ENCODE peak calls at places on chromosomes 2 and 18, in four cellular contexts. One of them, this sample, is unnamed.
A peak's percentile ranks its signal among the peaks of the same experiment; 100 is the strongest.

GRCh38 chr2:68971591-68972231 is 2.7 kb upstream of the GKN1 start:
- DNase-seq in HepG2: no peak
- DNase-seq in GM12878: no peak
- DNase-seq in K562: no peak
- DNase-seq in this sample: no peak

GRCh38 chr2:18404708-18405107 is 155.7 kb downstream of the RDH14 start:
- DNase-seq in HepG2: peak; percentile 32
- DNase-seq in GM12878: no peak
- DNase-seq in K562: peak; percentile 21
- DNase-seq in this sample: peak; percentile 18

GRCh38 chr2:105387225-105387624 is 11.6 kb downstream of the FHL2 start:
- DNase-seq in HepG2: no peak
- DNase-seq in GM12878: no peak
- DNase-seq in K562: no peak
- DNase-seq in this sample: no peak

GRCh38 chr18:79339094-79339908 is 56.4 kb upstream of the NFATC1 start:
- DNase-seq in HepG2: no peak
- DNase-seq in GM12878: no peak
- DNase-seq in K562: no peak
- DNase-seq in this sample: no peak

GRCh38 chr2:232328516-232329460 is 49.8 kb upstream of the ALPP start:
- DNase-seq in HepG2: no peak
- DNase-seq in GM12878: no peak
- DNase-seq in K562: no peak
- DNase-seq in this sample: no peak

GRCh38 chr18:73060666-73061270 is 193.0 kb upstream of the NETO1 start:
- DNase-seq in HepG2: no peak
- DNase-seq in GM12878: no peak
- DNase-seq in K562: no peak
- DNase-seq in this sample: no peak

GRCh38 chr2:3432693-3433338 is 53.3 kb downstream of the TRAPPC12 start:
- DNase-seq in HepG2: no peak
- DNase-seq in GM12878: no peak
- DNase-seq in K562: no peak
- DNase-seq in this sample: no peak

GRCh38 chr2:160940271-160940670 is 220.0 kb upstream of the TANK start:
- DNase-seq in HepG2: no peak
- DNase-seq in GM12878: no peak
- DNase-seq in K562: no peak
- DNase-seq in this sample: no peak

GRCh38 chr2:24461685-24462084 is 29.4 kb upstream of the NCOA1 start:
- DNase-seq in HepG2: no peak
- DNase-seq in GM12878: no peak
- DNase-seq in K562: peak; percentile 88
- DNase-seq in this sample: no peak

GRCh38 chr2:98771771-98772521 is 41.0 kb upstream of the MGAT4A start:
- DNase-seq in HepG2: no peak
- DNase-seq in GM12878: no peak
- DNase-seq in K562: no peak
- DNase-seq in this sample: no peak

GRCh38 chr2:73307720-73308119 is 14.4 kb upstream of the EGR4 start:
- DNase-seq in HepG2: no peak
- DNase-seq in GM12878: no peak
- DNase-seq in K562: no peak
- DNase-seq in this sample: no peak

GRCh38 chr2:232385660-232386489 is 7.3 kb downstream of the ALPP start:
- DNase-seq in HepG2: no peak
- DNase-seq in GM12878: no peak
- DNase-seq in K562: no peak
- DNase-seq in this sample: no peak

GRCh38 chr2:229098810-229099209 is 172.3 kb downstream of the PID1 start:
- DNase-seq in HepG2: no peak
- DNase-seq in GM12878: no peak
- DNase-seq in K562: no peak
- DNase-seq in this sample: no peak

GRCh38 chr2:81551040-81551634 is 1246.6 kb upstream of the LRRTM1 start:
- DNase-seq in HepG2: no peak
- DNase-seq in GM12878: no peak
- DNase-seq in K562: no peak
- DNase-seq in this sample: no peak

GRCh38 chr2:150011336-150011735 is 423.8 kb upstream of the MMADHC start:
- DNase-seq in HepG2: no peak
- DNase-seq in GM12878: no peak
- DNase-seq in K562: no peak
- DNase-seq in this sample: no peak

GRCh38 chr2:110099471-110100225 is 16.0 kb downstream of the MALL start:
- DNase-seq in HepG2: no peak
- DNase-seq in GM12878: no peak
- DNase-seq in K562: no peak
- DNase-seq in this sample: no peak

GRCh38 chr2:25373269-25373981 is 31.7 kb upstream of the DNMT3A start:
- DNase-seq in HepG2: no peak
- DNase-seq in GM12878: no peak
- DNase-seq in K562: no peak
- DNase-seq in this sample: no peak

GRCh38 chr2:73494031-73494430 is 108.4 kb downstream of the ALMS1 start:
- DNase-seq in HepG2: peak; percentile 59
- DNase-seq in GM12878: no peak
- DNase-seq in K562: no peak
- DNase-seq in this sample: no peak

GRCh38 chr18:27956001-27956400 is 220.9 kb downstream of the CDH2 start:
- DNase-seq in HepG2: no peak
- DNase-seq in GM12878: no peak
- DNase-seq in K562: no peak
- DNase-seq in this sample: no peak

GRCh38 chr18:8525692-8526091 is 83.5 kb upstream of the RAB12 start:
- DNase-seq in HepG2: peak; percentile 8
- DNase-seq in GM12878: no peak
- DNase-seq in K562: peak; percentile 30
- DNase-seq in this sample: peak; percentile 15

GRCh38 chr2:218482651-218483050 is 63.7 kb downstream of the VIL1 start:
- DNase-seq in HepG2: no peak
- DNase-seq in GM12878: no peak
- DNase-seq in K562: no peak
- DNase-seq in this sample: no peak

GRCh38 chr2:235670974-235671787 is 177.3 kb downstream of the AGAP1 start:
- DNase-seq in HepG2: no peak
- DNase-seq in GM12878: no peak
- DNase-seq in K562: no peak
- DNase-seq in this sample: no peak

GRCh38 chr18:3877678-3878077 is 427.7 kb downstream of the TGIF1 start:
- DNase-seq in HepG2: no peak
- DNase-seq in GM12878: no peak
- DNase-seq in K562: no peak
- DNase-seq in this sample: no peak

GRCh38 chr2:201430839-201431238 is 20.4 kb downstream of the TRAK2 start:
- DNase-seq in HepG2: no peak
- DNase-seq in GM12878: no peak
- DNase-seq in K562: no peak
- DNase-seq in this sample: no peak

GRCh38 chr2:49080681-49081080 is 73.6 kb downstream of the FSHR start:
- DNase-seq in HepG2: no peak
- DNase-seq in GM12878: no peak
- DNase-seq in K562: no peak
- DNase-seq in this sample: no peak

GRCh38 chr2:444937-445884 is 157.3 kb upstream of the ALKAL2 start:
- DNase-seq in HepG2: no peak
- DNase-seq in GM12878: no peak
- DNase-seq in K562: no peak
- DNase-seq in this sample: no peak

GRCh38 chr2:44638649-44639048 is 276.9 kb downstream of the CAMKMT start:
- DNase-seq in HepG2: no peak
- DNase-seq in GM12878: no peak
- DNase-seq in K562: no peak
- DNase-seq in this sample: no peak

GRCh38 chr2:181203916-181204315 is 223.5 kb downstream of the UBE2E3 start:
- DNase-seq in HepG2: no peak
- DNase-seq in GM12878: no peak
- DNase-seq in K562: no peak
- DNase-seq in this sample: no peak

GRCh38 chr2:142423603-142424002 is 292.8 kb upstream of the LRP1B start:
- DNase-seq in HepG2: no peak
- DNase-seq in GM12878: no peak
- DNase-seq in K562: no peak
- DNase-seq in this sample: no peak

GRCh38 chr18:74278983-74279382 is 12.8 kb downstream of the CYB5A start:
- DNase-seq in HepG2: no peak
- DNase-seq in GM12878: no peak
- DNase-seq in K562: no peak
- DNase-seq in this sample: no peak

GRCh38 chr2:120600786-120601185 is 134.9 kb upstream of the GLI2 start:
- DNase-seq in HepG2: no peak
- DNase-seq in GM12878: no peak
- DNase-seq in K562: no peak
- DNase-seq in this sample: no peak

GRCh38 chr2:33521791-33522281 is 45.4 kb downstream of the RASGRP3 start:
- DNase-seq in HepG2: no peak
- DNase-seq in GM12878: no peak
- DNase-seq in K562: no peak
- DNase-seq in this sample: no peak

GRCh38 chr18:75070625-75071483 is 138.1 kb downstream of the PTGR3 start:
- DNase-seq in HepG2: peak; percentile 74
- DNase-seq in GM12878: peak; percentile 37
- DNase-seq in K562: peak; percentile 16
- DNase-seq in this sample: no peak

GRCh38 chr2:10709290-10709939 is 12.0 kb upstream of the ATP6V1C2 start:
- DNase-seq in HepG2: peak; percentile 51
- DNase-seq in GM12878: no peak
- DNase-seq in K562: no peak
- DNase-seq in this sample: peak; percentile 71

GRCh38 chr2:15912203-15912602 is 28.1 kb upstream of the MYCN start:
- DNase-seq in HepG2: no peak
- DNase-seq in GM12878: no peak
- DNase-seq in K562: no peak
- DNase-seq in this sample: no peak

GRCh38 chr18:79785831-79786230 is 11.9 kb upstream of the KCNG2 start:
- DNase-seq in HepG2: no peak
- DNase-seq in GM12878: no peak
- DNase-seq in K562: no peak
- DNase-seq in this sample: no peak

GRCh38 chr2:45182667-45183620 is 173.7 kb upstream of the SIX2 start:
- DNase-seq in HepG2: no peak
- DNase-seq in GM12878: no peak
- DNase-seq in K562: no peak
- DNase-seq in this sample: no peak

DNA sequence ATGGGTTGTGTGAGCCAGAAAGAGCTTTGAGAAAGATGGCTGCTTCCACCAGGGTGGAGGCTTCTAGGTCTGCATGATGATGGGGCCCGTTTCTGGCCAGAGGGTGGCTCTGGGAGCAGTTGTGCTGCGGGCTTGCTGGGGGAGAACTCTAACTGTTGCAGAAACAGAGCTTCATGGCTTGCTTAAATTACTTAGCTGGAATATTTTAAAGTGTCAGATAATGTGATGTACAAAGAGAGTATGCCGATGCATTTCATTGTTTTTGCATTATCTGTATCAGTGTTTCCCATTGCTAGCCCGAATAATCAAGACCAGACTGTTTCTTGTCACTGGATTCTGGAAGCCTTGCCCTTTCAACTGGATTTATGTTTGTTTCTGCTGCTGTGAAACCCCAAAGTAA is 6.3 kb upstream of the DRC1 start:
- DNase-seq in HepG2: no peak
- DNase-seq in GM12878: no peak
- DNase-seq in K562: peak; percentile 37
- DNase-seq in this sample: no peak
- TF ChIP-seq TARDBP in HepG2: no peak
- TF ChIP-seq TARDBP in GM12878: no peak
- TF ChIP-seq TARDBP in K562: no peak
- TF ChIP-seq TARDBP in this sample: no peak

GRCh38 chr2:187294043-187294442 is 154.0 kb downstream of the CALCRL start:
- DNase-seq in HepG2: no peak
- DNase-seq in GM12878: no peak
- DNase-seq in K562: no peak
- DNase-seq in this sample: no peak
- TF ChIP-seq TARDBP in HepG2: no peak
- TF ChIP-seq TARDBP in GM12878: no peak
- TF ChIP-seq TARDBP in K562: no peak
- TF ChIP-seq TARDBP in this sample: no peak

DNA sequence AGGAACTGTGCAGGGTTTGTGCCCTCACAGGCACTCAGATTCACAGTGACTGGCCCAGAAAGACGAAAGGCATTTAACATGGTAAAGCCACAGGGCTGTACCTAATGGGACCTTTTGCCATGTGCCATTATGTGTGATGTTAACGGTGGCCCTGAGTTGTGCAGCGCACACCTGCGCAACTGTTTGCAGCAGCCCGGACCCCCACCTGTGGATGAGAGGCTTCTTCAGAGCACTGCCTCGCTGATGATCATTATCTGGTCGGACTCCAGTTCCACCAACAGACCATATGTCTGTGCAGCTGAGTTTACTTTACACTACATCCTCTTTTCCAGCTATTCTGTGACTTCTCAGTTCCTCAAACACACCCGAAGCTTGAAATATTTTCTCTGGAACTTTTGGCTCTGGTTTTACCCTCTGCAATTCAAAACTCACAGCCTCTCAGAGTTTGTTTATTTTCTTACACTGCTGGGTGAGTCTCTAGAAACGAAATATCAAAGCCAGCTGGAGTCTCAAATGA is 35.6 kb upstream of the UBE2F start:
- DNase-seq in HepG2: no peak
- DNase-seq in GM12878: no peak
- DNase-seq in K562: no peak
- DNase-seq in this sample: no peak
- TF ChIP-seq TARDBP in HepG2: no peak
- TF ChIP-seq TARDBP in GM12878: no peak
- TF ChIP-seq TARDBP in K562: no peak
- TF ChIP-seq TARDBP in this sample: no peak

GRCh38 chr18:10295751-10296150 is 158.7 kb upstream of the APCDD1 start:
- DNase-seq in HepG2: no peak
- DNase-seq in GM12878: no peak
- DNase-seq in K562: no peak
- DNase-seq in this sample: no peak

GRCh38 chr18:10289265-10289664 is 165.2 kb upstream of the APCDD1 start:
- DNase-seq in HepG2: no peak
- DNase-seq in GM12878: no peak
- DNase-seq in K562: no peak
- DNase-seq in this sample: no peak

GRCh38 chr18:10293966-10294365 is 160.5 kb upstream of the APCDD1 start:
- DNase-seq in HepG2: no peak
- DNase-seq in GM12878: no peak
- DNase-seq in K562: no peak
- DNase-seq in this sample: no peak

GRCh38 chr18:10290244-10291240 is 163.9 kb upstream of the APCDD1 start:
- DNase-seq in HepG2: no peak
- DNase-seq in GM12878: no peak
- DNase-seq in K562: no peak
- DNase-seq in this sample: no peak

DNA sequence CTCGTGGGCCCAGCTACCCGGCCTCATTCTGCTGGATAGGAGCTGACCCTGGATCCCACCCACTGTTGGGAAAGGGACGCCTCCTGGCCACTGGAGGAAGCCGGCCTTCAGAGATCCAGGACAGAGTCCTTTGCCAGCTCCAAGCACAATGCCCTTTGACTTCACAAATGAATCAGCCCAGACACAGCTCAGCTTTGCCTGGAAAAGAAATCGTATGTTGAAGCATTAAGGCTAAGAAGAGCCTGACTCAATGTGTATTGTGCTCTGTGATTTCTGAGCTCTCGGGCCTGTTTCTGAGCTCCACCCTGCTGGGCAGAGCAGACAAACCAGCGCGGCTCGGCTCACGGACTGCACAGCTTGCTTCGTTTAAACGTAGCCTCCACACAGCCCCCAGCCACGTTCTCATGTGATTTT is 162.9 kb upstream of the APCDD1 start:
- DNase-seq in HepG2: no peak
- DNase-seq in GM12878: no peak
- DNase-seq in K562: no peak
- DNase-seq in this sample: no peak
- TF ChIP-seq TARDBP in HepG2: no peak
- TF ChIP-seq TARDBP in GM12878: no peak
- TF ChIP-seq TARDBP in K562: no peak
- TF ChIP-seq TARDBP in this sample: no peak

This sample was measured in HEK293T.